ENCODE peak calls at places on chromosomes 11 and 22, in ten cellular contexts. One of them, this sample, is unnamed. For H3K4me1, the result is how much of the 10 kb centered on the place peaks cover.

GRCh38 chr11:105991888-105992287 is 30.2 kb downstream of the MSANTD4 start:
- DNase-seq in tibial artery: no peak
- DNase-seq in effector memory CD4-positive, alpha-beta T cell: no peak
- DNase-seq in HCT116: no peak
- DNase-seq in body of pancreas: no peak
- DNase-seq in A549: no peak
- DNase-seq in thoracic aorta: no peak
- DNase-seq in PC-9: no peak
- DNase-seq in transverse colon: no peak
- DNase-seq in stomach: no peak
- DNase-seq in this sample: no peak

GRCh38 chr11:99531468-99531867 is 510.7 kb downstream of the CNTN5 start:
- DNase-seq in thoracic aorta: no peak
- DNase-seq in HCT116: no peak
- DNase-seq in stomach: no peak
- DNase-seq in effector memory CD4-positive, alpha-beta T cell: no peak
- DNase-seq in transverse colon: no peak
- DNase-seq in PC-9: no peak
- DNase-seq in A549: no peak
- DNase-seq in body of pancreas: no peak
- DNase-seq in tibial artery: no peak
- DNase-seq in this sample: no peak

GRCh38 chr11:76410771-76411423 is 29.8 kb downstream of the GVQW3 start:
- DNase-seq in effector memory CD4-positive, alpha-beta T cell: no peak
- DNase-seq in tibial artery: no peak
- DNase-seq in HCT116: no peak
- DNase-seq in stomach: no peak
- DNase-seq in thoracic aorta: no peak
- DNase-seq in transverse colon: no peak
- DNase-seq in A549: no peak
- DNase-seq in PC-9: no peak
- DNase-seq in body of pancreas: no peak
- DNase-seq in this sample: no peak

GRCh38 chr11:36056160-36056751 is 112.4 kb downstream of the LDLRAD3 start:
- DNase-seq in body of pancreas: peak
- DNase-seq in thoracic aorta: no peak
- DNase-seq in stomach: no peak
- DNase-seq in PC-9: peak
- DNase-seq in effector memory CD4-positive, alpha-beta T cell: no peak
- DNase-seq in A549: peak
- DNase-seq in HCT116: no peak
- DNase-seq in transverse colon: no peak
- DNase-seq in tibial artery: no peak
- DNase-seq in this sample: no peak

GRCh38 chr11:76579047-76579751 is 91.3 kb downstream of the LRRC32 start:
- DNase-seq in thoracic aorta: peak
- DNase-seq in HCT116: no peak
- DNase-seq in body of pancreas: peak
- DNase-seq in effector memory CD4-positive, alpha-beta T cell: no peak
- DNase-seq in PC-9: no peak
- DNase-seq in tibial artery: peak
- DNase-seq in stomach: no peak
- DNase-seq in A549: no peak
- DNase-seq in transverse colon: no peak
- DNase-seq in this sample: no peak

GRCh38 chr11:126197277-126197939 is 14.0 kb downstream of the RPUSD4 start:
- DNase-seq in A549: no peak
- DNase-seq in tibial artery: no peak
- DNase-seq in stomach: peak
- DNase-seq in effector memory CD4-positive, alpha-beta T cell: no peak
- DNase-seq in PC-9: no peak
- DNase-seq in transverse colon: no peak
- DNase-seq in body of pancreas: no peak
- DNase-seq in HCT116: no peak
- DNase-seq in thoracic aorta: no peak
- DNase-seq in this sample: no peak

GRCh38 chr22:45963821-45964220 is 13.1 kb downstream of the WNT7B start:
- DNase-seq in tibial artery: no peak
- DNase-seq in effector memory CD4-positive, alpha-beta T cell: no peak
- DNase-seq in thoracic aorta: no peak
- DNase-seq in transverse colon: no peak
- DNase-seq in PC-9: no peak
- DNase-seq in body of pancreas: no peak
- DNase-seq in A549: no peak
- DNase-seq in HCT116: no peak
- DNase-seq in stomach: no peak
- DNase-seq in this sample: no peak

GRCh38 chr11:108278954-108279353 is 56.1 kb downstream of the ATM start:
- DNase-seq in HCT116: no peak
- DNase-seq in PC-9: no peak
- DNase-seq in tibial artery: no peak
- DNase-seq in stomach: no peak
- DNase-seq in effector memory CD4-positive, alpha-beta T cell: no peak
- DNase-seq in A549: no peak
- DNase-seq in thoracic aorta: no peak
- DNase-seq in transverse colon: no peak
- DNase-seq in body of pancreas: no peak
- DNase-seq in this sample: no peak

DNA sequence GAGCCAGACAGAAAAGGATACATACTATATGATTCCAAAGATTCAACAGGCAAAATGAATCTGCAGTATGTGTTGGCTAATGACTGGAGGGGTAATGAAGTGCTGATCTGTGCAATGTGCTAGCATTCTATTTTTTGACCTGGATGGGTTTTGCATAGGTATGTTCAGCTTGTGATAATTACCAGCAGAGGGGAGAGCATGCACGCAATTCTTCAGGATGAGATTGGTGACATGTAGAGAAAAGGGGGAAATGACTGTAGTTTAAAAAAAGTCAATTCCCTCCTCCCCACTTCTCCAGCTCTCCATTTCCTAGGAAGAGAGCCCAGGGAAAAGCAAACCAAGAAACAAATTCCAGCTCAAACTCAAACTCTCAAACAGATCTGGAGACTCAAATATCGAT is 566 bp upstream of the CCDC81 start:
- DNase-seq in PC-9: no peak
- DNase-seq in HCT116: no peak
- DNase-seq in thoracic aorta: no peak
- DNase-seq in stomach: no peak
- DNase-seq in transverse colon: no peak
- DNase-seq in effector memory CD4-positive, alpha-beta T cell: no peak
- DNase-seq in body of pancreas: no peak
- DNase-seq in tibial artery: no peak
- DNase-seq in A549: no peak
- DNase-seq in this sample: no peak
- H3K4me3 ChIP-seq in PC-9: no peak
- H3K4me3 ChIP-seq in HCT116: no peak
- H3K4me3 ChIP-seq in thoracic aorta: peak
- H3K4me3 ChIP-seq in stomach: peak
- H3K4me3 ChIP-seq in transverse colon: no peak
- H3K4me3 ChIP-seq in effector memory CD4-positive, alpha-beta T cell: no peak
- H3K4me3 ChIP-seq in body of pancreas: no peak
- H3K4me3 ChIP-seq in tibial artery: peak
- H3K4me3 ChIP-seq in A549: no peak
- H3K4me3 ChIP-seq in this sample: no peak

GRCh38 chr22:43310798-43311197 is 32.4 kb downstream of the SCUBE1 start:
- DNase-seq in body of pancreas: no peak
- DNase-seq in thoracic aorta: no peak
- DNase-seq in A549: no peak
- DNase-seq in tibial artery: no peak
- DNase-seq in PC-9: no peak
- DNase-seq in effector memory CD4-positive, alpha-beta T cell: no peak
- DNase-seq in transverse colon: no peak
- DNase-seq in stomach: no peak
- DNase-seq in HCT116: no peak
- DNase-seq in this sample: no peak

GRCh38 chr22:43312608-43313007 is 30.6 kb downstream of the SCUBE1 start:
- DNase-seq in effector memory CD4-positive, alpha-beta T cell: no peak
- DNase-seq in A549: no peak
- DNase-seq in body of pancreas: no peak
- DNase-seq in PC-9: no peak
- DNase-seq in tibial artery: no peak
- DNase-seq in stomach: no peak
- DNase-seq in transverse colon: no peak
- DNase-seq in HCT116: no peak
- DNase-seq in thoracic aorta: no peak
- DNase-seq in this sample: peak

GRCh38 chr22:43308451-43309235 is 34.5 kb downstream of the SCUBE1 start:
- DNase-seq in effector memory CD4-positive, alpha-beta T cell: no peak
- DNase-seq in HCT116: no peak
- DNase-seq in stomach: no peak
- DNase-seq in A549: no peak
- DNase-seq in tibial artery: no peak
- DNase-seq in PC-9: no peak
- DNase-seq in body of pancreas: no peak
- DNase-seq in thoracic aorta: no peak
- DNase-seq in transverse colon: no peak
- DNase-seq in this sample: no peak

GRCh38 chr22:43313497-43314474 is 29.4 kb downstream of the SCUBE1 start:
- DNase-seq in stomach: no peak
- DNase-seq in PC-9: no peak
- DNase-seq in A549: no peak
- DNase-seq in HCT116: no peak
- DNase-seq in tibial artery: no peak
- DNase-seq in thoracic aorta: no peak
- DNase-seq in transverse colon: peak
- DNase-seq in effector memory CD4-positive, alpha-beta T cell: no peak
- DNase-seq in body of pancreas: no peak
- DNase-seq in this sample: no peak

GRCh38 chr22:43310311-43310710 is 32.9 kb downstream of the SCUBE1 start:
- DNase-seq in body of pancreas: no peak
- DNase-seq in A549: no peak
- DNase-seq in HCT116: no peak
- DNase-seq in transverse colon: no peak
- DNase-seq in thoracic aorta: no peak
- DNase-seq in stomach: no peak
- DNase-seq in effector memory CD4-positive, alpha-beta T cell: no peak
- DNase-seq in tibial artery: no peak
- DNase-seq in PC-9: no peak
- DNase-seq in this sample: no peak
- H3K4me1 ChIP-seq in body of pancreas: under half
- H3K4me1 ChIP-seq in A549: under half
- H3K4me1 ChIP-seq in HCT116: under half
- H3K4me1 ChIP-seq in transverse colon: under half
- H3K4me1 ChIP-seq in thoracic aorta: under half
- H3K4me1 ChIP-seq in stomach: under half
- H3K4me1 ChIP-seq in effector memory CD4-positive, alpha-beta T cell: under half
- H3K4me1 ChIP-seq in tibial artery: under half
- H3K4me1 ChIP-seq in PC-9: under half
- H3K4me1 ChIP-seq in this sample: under half

GRCh38 chr22:43273902-43274484 is 69.2 kb downstream of the SCUBE1 start:
- DNase-seq in tibial artery: no peak
- DNase-seq in effector memory CD4-positive, alpha-beta T cell: peak
- DNase-seq in HCT116: peak
- DNase-seq in A549: peak
- DNase-seq in PC-9: peak
- DNase-seq in stomach: peak
- DNase-seq in transverse colon: no peak
- DNase-seq in thoracic aorta: no peak
- DNase-seq in body of pancreas: peak
- DNase-seq in this sample: no peak

GRCh38 chr22:43274595-43275240 is 68.5 kb downstream of the SCUBE1 start:
- DNase-seq in effector memory CD4-positive, alpha-beta T cell: no peak
- DNase-seq in transverse colon: no peak
- DNase-seq in thoracic aorta: no peak
- DNase-seq in A549: no peak
- DNase-seq in body of pancreas: no peak
- DNase-seq in PC-9: no peak
- DNase-seq in stomach: no peak
- DNase-seq in HCT116: no peak
- DNase-seq in tibial artery: no peak
- DNase-seq in this sample: no peak

GRCh38 chr22:43277091-43277490 is 66.1 kb downstream of the SCUBE1 start:
- DNase-seq in A549: no peak
- DNase-seq in effector memory CD4-positive, alpha-beta T cell: no peak
- DNase-seq in HCT116: no peak
- DNase-seq in transverse colon: no peak
- DNase-seq in thoracic aorta: no peak
- DNase-seq in body of pancreas: no peak
- DNase-seq in tibial artery: no peak
- DNase-seq in stomach: no peak
- DNase-seq in PC-9: no peak
- DNase-seq in this sample: no peak

GRCh38 chr22:43276311-43276710 is 66.9 kb downstream of the SCUBE1 start:
- DNase-seq in tibial artery: no peak
- DNase-seq in PC-9: peak
- DNase-seq in body of pancreas: no peak
- DNase-seq in transverse colon: no peak
- DNase-seq in effector memory CD4-positive, alpha-beta T cell: no peak
- DNase-seq in thoracic aorta: no peak
- DNase-seq in HCT116: no peak
- DNase-seq in stomach: no peak
- DNase-seq in A549: no peak
- DNase-seq in this sample: no peak

DNA sequence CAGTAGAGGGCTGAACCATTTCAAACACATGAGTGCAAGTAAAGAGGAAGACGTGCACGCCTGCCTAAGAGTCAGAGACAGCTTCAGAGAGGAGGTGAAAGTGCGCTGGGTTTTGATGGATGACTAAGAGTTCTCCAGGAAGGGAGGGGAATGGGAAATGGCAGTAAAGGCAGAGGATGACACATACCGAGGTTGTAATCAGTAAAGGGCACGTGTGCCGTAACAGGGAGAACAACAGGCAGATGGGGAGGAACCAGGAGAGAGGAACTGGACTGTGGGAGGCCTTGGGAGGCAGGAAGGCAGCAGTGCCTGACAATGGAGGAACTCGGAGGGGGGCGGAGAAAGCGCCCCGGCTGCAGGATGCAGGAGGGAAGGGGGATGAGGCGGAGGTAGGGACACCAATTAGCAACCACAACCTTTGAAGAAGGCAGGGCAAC is 67.6 kb downstream of the SCUBE1 start:
- DNase-seq in body of pancreas: no peak
- DNase-seq in tibial artery: no peak
- DNase-seq in stomach: no peak
- DNase-seq in transverse colon: no peak
- DNase-seq in PC-9: no peak
- DNase-seq in HCT116: peak
- DNase-seq in A549: no peak
- DNase-seq in thoracic aorta: no peak
- DNase-seq in effector memory CD4-positive, alpha-beta T cell: no peak
- DNase-seq in this sample: no peak
- H3K27ac ChIP-seq in body of pancreas: no peak
- H3K27ac ChIP-seq in tibial artery: no peak
- H3K27ac ChIP-seq in stomach: no peak
- H3K27ac ChIP-seq in transverse colon: no peak
- H3K27ac ChIP-seq in PC-9: no peak
- H3K27ac ChIP-seq in HCT116: no peak
- H3K27ac ChIP-seq in A549: no peak
- H3K27ac ChIP-seq in thoracic aorta: no peak
- H3K27ac ChIP-seq in effector memory CD4-positive, alpha-beta T cell: no peak
- H3K27ac ChIP-seq in this sample: no peak

DNA sequence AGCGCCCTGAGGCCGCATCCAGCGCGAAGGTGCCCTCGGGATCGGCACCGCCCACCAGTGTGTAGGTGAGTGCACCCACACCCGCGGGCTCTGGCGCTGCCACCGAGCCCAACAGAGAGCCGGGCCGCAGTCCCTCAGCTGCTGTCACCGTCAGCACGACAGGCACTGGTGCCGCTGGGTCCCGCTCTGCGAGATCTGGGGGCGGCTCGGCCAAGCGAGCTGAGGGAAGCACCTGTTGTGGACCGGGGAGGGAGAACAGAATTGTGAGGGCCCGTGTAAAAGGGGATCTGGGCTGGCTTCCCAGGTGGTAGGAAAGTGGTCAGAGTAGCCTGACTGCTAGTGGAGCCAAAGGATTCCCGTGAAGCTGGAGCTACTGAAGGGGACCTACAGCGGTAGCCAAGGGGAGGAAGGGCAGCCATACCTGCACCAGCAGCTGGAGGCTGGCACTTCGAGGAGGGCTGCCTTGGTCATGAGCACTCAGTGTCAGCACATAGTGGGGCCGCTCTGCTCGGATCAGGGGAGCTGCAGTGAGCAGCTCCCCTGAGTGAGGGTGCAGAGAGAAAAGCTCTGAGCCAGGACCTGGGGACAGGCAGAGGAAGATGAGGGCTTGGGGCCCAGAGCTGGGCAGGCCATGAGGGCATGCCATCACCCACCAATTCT is 11.5 kb upstream of the TPP1 start:
- DNase-seq in effector memory CD4-positive, alpha-beta T cell: no peak
- DNase-seq in stomach: no peak
- DNase-seq in PC-9: no peak
- DNase-seq in HCT116: no peak
- DNase-seq in A549: no peak
- DNase-seq in body of pancreas: no peak
- DNase-seq in thoracic aorta: no peak
- DNase-seq in tibial artery: peak
- DNase-seq in transverse colon: no peak
- DNase-seq in this sample: no peak
- H3K4me3 ChIP-seq in effector memory CD4-positive, alpha-beta T cell: no peak
- H3K4me3 ChIP-seq in stomach: peak
- H3K4me3 ChIP-seq in PC-9: no peak
- H3K4me3 ChIP-seq in HCT116: no peak
- H3K4me3 ChIP-seq in A549: peak
- H3K4me3 ChIP-seq in body of pancreas: peak
- H3K4me3 ChIP-seq in thoracic aorta: no peak
- H3K4me3 ChIP-seq in tibial artery: no peak
- H3K4me3 ChIP-seq in transverse colon: no peak
- H3K4me3 ChIP-seq in this sample: peak